ENCODE peak calls at places on chromosomes 1 and 21, in seven cellular contexts. Y is osteoblast, B is HCT116, C is ovary, G is osteocyte, P is neural crest cell, Q is choroid plexus epithelial cell. T is an unnamed sample.

GRCh38 chr1:70314706-70315304 is 39.7 kb downstream of the ANKRD13C start:
- DNase-seq in Y (no peak), B (no peak), C (no peak), G (no peak), P (no peak), Q (no peak), T (no peak)

GRCh38 chr1:76137746-76138145 is 63.2 kb downstream of the ST6GALNAC3 start:
- DNase-seq in Y (no peak), B (no peak), C (no peak), G (no peak), P (no peak), Q (no peak), T (no peak)

GRCh38 chr1:232991238-232991637 is 40.8 kb downstream of the NTPCR start:
- DNase-seq in Y (no peak), B (no peak), C (no peak), G (no peak), P (no peak), Q (no peak), T (no peak)

GRCh38 chr1:17642169-17642568 is 102.7 kb downstream of the ARHGEF10L start:
- DNase-seq in Y (no peak), B (no peak), C (no peak), G (no peak), P (no peak), Q (no peak), T (no peak)

GRCh38 chr1:109717729-109718128 is 5.7 kb downstream of the GSTM5 start:
- DNase-seq in Y (no peak), B (no peak), C (no peak), G (no peak), P (no peak), Q (no peak), T (no peak)

GRCh38 chr1:54806931-54807611 is 5.9 kb upstream of the TTC22 start:
- DNase-seq in Y (peak), B (peak), C (no peak), G (peak), P (no peak), Q (no peak), T (no peak)

GRCh38 chr1:26705788-26706237 is 10.0 kb downstream of the ARID1A start:
- DNase-seq in Y (peak), B (no peak), C (no peak), G (peak), P (no peak), Q (peak), T (peak)

GRCh38 chr1:6448749-6449631 is 17.0 kb downstream of the TNFRSF25 start:
- DNase-seq in Y (no peak), B (no peak), C (peak), G (no peak), P (peak), Q (no peak), T (no peak)

GRCh38 chr1:6329851-6330250 is 63.7 kb downstream of the ACOT7 start:
- DNase-seq in Y (no peak), B (no peak), C (no peak), G (no peak), P (no peak), Q (no peak), T (no peak)

GRCh38 chr1:219304227-219305226 is 130.8 kb downstream of the LYPLAL1 start:
- DNase-seq in Y (peak), B (no peak), C (no peak), G (no peak), P (no peak), Q (no peak), T (peak)

GRCh38 chr1:161739865-161740566 is 9.6 kb upstream of the DUSP12 start:
- DNase-seq in Y (no peak), B (no peak), C (no peak), G (no peak), P (no peak), Q (no peak), T (no peak)

GRCh38 chr1:62725255-62725654 is 37.1 kb upstream of the DOCK7 start:
- DNase-seq in Y (peak), B (no peak), C (no peak), G (no peak), P (no peak), Q (peak), T (no peak)

GRCh38 chr1:16392740-16393139 is 25.7 kb downstream of the SZRD1 start:
- DNase-seq in Y (peak), B (no peak), C (no peak), G (no peak), P (no peak), Q (no peak), T (no peak)

GRCh38 chr1:61692155-61692783 is 32.7 kb downstream of the TM2D1 start:
- DNase-seq in Y (no peak), B (no peak), C (no peak), G (no peak), P (no peak), Q (peak), T (peak)

GRCh38 chr21:23694396-23694795 is 1912.9 kb downstream of the MRPL39 start:
- DNase-seq in Y (no peak), B (no peak), C (no peak), G (no peak), P (no peak), Q (no peak), T (peak)

GRCh38 chr1:162159515-162159914 is 90.0 kb downstream of the NOS1AP start:
- DNase-seq in Y (no peak), B (no peak), C (no peak), G (no peak), P (no peak), Q (no peak), T (no peak)

GRCh38 chr1:167797005-167797404 is 75.2 kb downstream of the MPZL1 start:
- DNase-seq in Y (peak), B (no peak), C (peak), G (no peak), P (no peak), Q (peak), T (no peak)

GRCh38 chr1:15411593-15412487 is 2.2 kb downstream of the EFHD2 start:
- DNase-seq in Y (no peak), B (no peak), C (no peak), G (no peak), P (no peak), Q (peak), T (no peak)

GRCh38 chr1:192167941-192168685 is 9.9 kb downstream of the RGS18 start:
- DNase-seq in Y (no peak), B (no peak), C (no peak), G (no peak), P (no peak), Q (peak), T (no peak)

GRCh38 chr1:206419783-206420182 is 50.5 kb upstream of the IKBKE start:
- DNase-seq in Y (peak), B (no peak), C (no peak), G (no peak), P (no peak), Q (peak), T (no peak)

GRCh38 chr1:1626207-1627141 is 5.5 kb upstream of the MMP23B start:
- DNase-seq in Y (peak), B (no peak), C (peak), G (no peak), P (no peak), Q (no peak), T (no peak)

GRCh38 chr1:193417945-193418744 is 231.7 kb upstream of the B3GALT2 start:
- DNase-seq in Y (no peak), B (no peak), C (no peak), G (no peak), P (no peak), Q (peak), T (no peak)

GRCh38 chr1:109819365-109819764 is 55.6 kb upstream of the EPS8L3 start:
- DNase-seq in Y (no peak), B (no peak), C (no peak), G (peak), P (no peak), Q (no peak), T (no peak)

GRCh38 chr1:37764888-37765441 is at the start of gene EPHA10:
- DNase-seq in Y (no peak), B (no peak), C (no peak), G (no peak), P (peak), Q (no peak), T (no peak)

GRCh38 chr21:42835611-42836401 is 43.5 kb downstream of the WDR4 start:
- DNase-seq in Y (peak), B (no peak), C (no peak), G (no peak), P (no peak), Q (no peak), T (no peak)

GRCh38 chr1:234943801-234944402 is 184.7 kb downstream of the TOMM20 start:
- DNase-seq in Y (no peak), B (no peak), C (no peak), G (no peak), P (no peak), Q (no peak), T (no peak)

GRCh38 chr1:88291902-88292301 is 392.2 kb upstream of the PKN2 start:
- DNase-seq in Y (no peak), B (no peak), C (no peak), G (no peak), P (no peak), Q (no peak), T (no peak)

GRCh38 chr1:86154581-86155060 is 2.0 kb downstream of the COL24A1 start:
- DNase-seq in Y (peak), B (no peak), C (no peak), G (peak), P (peak), Q (no peak), T (no peak)

GRCh38 chr1:33002006-33002405 is 34.7 kb downstream of the AK2 start:
- DNase-seq in Y (no peak), B (no peak), C (no peak), G (no peak), P (no peak), Q (no peak), T (no peak)

GRCh38 chr1:32998997-32999396 is 34.4 kb upstream of the RNF19B start:
- DNase-seq in Y (no peak), B (no peak), C (peak), G (no peak), P (no peak), Q (no peak), T (no peak)

GRCh38 chr1:33003657-33004056 is 33.0 kb downstream of the AK2 start:
- DNase-seq in Y (no peak), B (no peak), C (no peak), G (no peak), P (no peak), Q (no peak), T (no peak)

GRCh38 chr1:33000427-33001026 is 35.9 kb upstream of the RNF19B start:
- DNase-seq in Y (peak), B (no peak), C (no peak), G (no peak), P (no peak), Q (no peak), T (no peak)

GRCh38 chr1:33001282-33001681 is 35.4 kb downstream of the AK2 start:
- DNase-seq in Y (peak), B (no peak), C (no peak), G (no peak), P (no peak), Q (no peak), T (no peak)
- TF ChIP-seq CTCF in Y (peak), B (peak), C (no peak), G (no peak), P (peak), Q (peak), T (peak)

DNA sequence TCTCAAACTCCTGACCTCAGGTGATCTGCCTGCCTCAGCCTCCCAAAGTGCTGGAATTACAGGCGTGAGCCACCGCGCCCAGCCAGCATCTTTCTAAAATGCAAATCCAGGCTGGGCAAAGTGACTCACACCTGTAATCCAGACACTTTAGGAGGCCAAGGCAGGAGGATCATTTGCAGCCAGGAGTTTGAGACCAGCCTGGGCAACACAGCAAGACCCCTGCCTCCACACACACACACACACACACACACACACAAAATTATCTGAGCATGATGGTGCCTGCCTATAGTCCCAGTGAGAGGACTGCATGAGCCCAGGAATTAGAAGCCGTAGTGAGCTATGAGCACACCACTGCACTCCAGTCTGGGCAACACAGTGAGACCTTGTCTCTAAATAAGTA is 16.8 kb upstream of the PABPC4 start:
- DNase-seq in Y (no peak), B (no peak), C (no peak), G (no peak), P (no peak), Q (no peak), T (no peak)
- TF ChIP-seq CTCF in Y (no peak), B (no peak), C (no peak), G (no peak), P (no peak), Q (no peak), T (no peak)

DNA sequence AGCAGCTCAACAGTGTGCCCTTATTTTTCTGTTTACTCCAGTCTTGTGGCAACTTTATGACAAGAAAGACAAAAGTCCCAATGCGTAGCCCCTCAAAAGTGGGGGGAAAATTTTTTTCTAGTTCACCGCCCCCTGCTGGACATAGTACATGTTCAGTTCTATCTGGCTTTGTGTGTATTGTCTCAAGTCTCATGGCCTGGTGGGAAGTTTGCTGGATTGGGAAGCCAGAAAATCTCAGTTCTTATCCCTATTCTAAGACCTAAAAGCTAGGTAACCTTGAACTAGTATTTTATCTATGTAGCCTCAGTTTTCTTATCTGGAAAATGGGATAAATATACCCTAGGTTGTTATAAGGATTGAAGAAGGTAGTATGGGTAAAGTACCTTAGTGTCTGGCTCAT is 55.8 kb upstream of the LDLRAP1 start:
- DNase-seq in Y (no peak), B (no peak), C (no peak), G (no peak), P (peak), Q (no peak), T (no peak)
- TF ChIP-seq CTCF in Y (peak), B (peak), C (no peak), G (peak), P (peak), Q (peak), T (peak)

GRCh38 chr1:150619576-150620509 is 9.6 kb downstream of the ENSA start:
- DNase-seq in Y (peak), B (no peak), C (no peak), G (no peak), P (no peak), Q (peak), T (peak)
- TF ChIP-seq CTCF in Y (peak), B (peak), C (no peak), G (peak), P (no peak), Q (peak), T (peak)

GRCh38 chr1:41498391-41498790 is 13.9 kb upstream of the EDN2 start:
- DNase-seq in Y (no peak), B (no peak), C (no peak), G (no peak), P (no peak), Q (no peak), T (no peak)

GRCh38 chr1:41496080-41497055 is 11.9 kb upstream of the EDN2 start:
- DNase-seq in Y (peak), B (peak), C (peak), G (peak), P (peak), Q (peak), T (peak)

GRCh38 chr1:41498809-41499208 is 14.3 kb upstream of the EDN2 start:
- DNase-seq in Y (peak), B (no peak), C (peak), G (no peak), P (no peak), Q (no peak), T (no peak)

GRCh38 chr1:41497056-41497440 is 12.6 kb upstream of the EDN2 start:
- DNase-seq in Y (no peak), B (no peak), C (peak), G (no peak), P (no peak), Q (no peak), T (no peak)

GRCh38 chr1:41497631-41498030 is 13.1 kb upstream of the EDN2 start:
- DNase-seq in Y (no peak), B (no peak), C (peak), G (no peak), P (no peak), Q (no peak), T (no peak)
- TF ChIP-seq CTCF in Y (no peak), B (no peak), C (no peak), G (no peak), P (no peak), Q (no peak), T (no peak)

DNA sequence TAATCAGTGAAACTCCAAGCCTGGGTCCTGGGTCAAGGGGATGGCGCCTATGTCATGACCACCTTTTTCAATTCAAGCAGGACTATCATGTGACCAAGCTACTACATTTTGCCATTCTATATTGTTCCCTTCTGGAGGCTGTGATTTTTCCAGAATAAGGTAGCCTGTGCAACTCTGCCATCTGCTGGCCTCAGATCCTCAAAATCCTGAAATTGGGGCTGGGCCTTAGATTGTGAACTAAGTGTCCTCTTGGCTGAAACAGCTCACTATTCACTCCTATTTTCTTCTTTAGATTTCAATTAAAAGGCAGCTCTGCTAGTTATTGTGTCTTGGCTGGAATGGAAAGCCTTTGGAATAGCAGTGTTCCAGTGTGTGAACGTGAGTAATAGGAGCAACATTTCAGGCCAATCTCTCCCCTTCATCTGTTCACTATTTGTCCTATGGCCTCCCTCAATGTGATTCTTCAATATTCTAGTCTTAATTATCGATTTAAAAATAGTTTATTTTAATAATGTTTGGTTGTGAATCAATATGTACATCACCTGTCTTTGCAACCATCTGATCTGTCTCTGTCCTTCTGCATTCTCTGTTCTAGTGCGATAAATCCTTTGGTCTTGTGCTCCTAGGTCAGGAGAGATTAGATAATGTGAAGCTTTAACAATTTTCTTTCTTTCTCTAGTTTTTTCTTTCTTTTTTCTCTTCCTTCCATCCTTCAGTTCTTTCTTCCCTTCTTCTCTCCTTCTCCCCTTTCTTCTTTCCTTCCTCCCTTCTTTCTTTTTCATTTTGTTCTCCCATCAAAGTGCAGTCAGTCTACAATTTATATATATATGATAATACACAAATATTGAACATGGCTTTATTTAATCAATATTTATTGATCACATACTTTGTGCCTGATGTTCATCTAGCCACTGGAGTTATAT is 69.8 kb downstream of the CR1 start:
- DNase-seq in Y (no peak), B (peak), C (no peak), G (no peak), P (no peak), Q (peak), T (no peak)
- TF ChIP-seq CTCF in Y (peak), B (peak), C (no peak), G (peak), P (peak), Q (peak), T (peak)

GRCh38 chr1:214452152-214452806 is 99.1 kb downstream of the PTPN14 start:
- DNase-seq in Y (no peak), B (no peak), C (no peak), G (no peak), P (no peak), Q (no peak), T (no peak)
- TF ChIP-seq CTCF in Y (peak), B (peak), C (no peak), G (peak), P (no peak), Q (peak), T (no peak)

GRCh38 chr1:180269848-180270766 is 40.0 kb downstream of the LHX4 start:
- DNase-seq in Y (peak), B (no peak), C (no peak), G (peak), P (no peak), Q (no peak), T (peak)
- TF ChIP-seq CTCF in Y (peak), B (peak), C (no peak), G (peak), P (peak), Q (peak), T (peak)

T was measured in LNCaP clone FGC.